ENCODE peak calls at places on chromosome 6, in six cellular contexts. One of them, this sample, is unnamed.

GRCh38 chr6:30260036-30260504 is 46.9 kb upstream of the TRIM26 start:
- DNase-seq in A549: no peak
- DNase-seq in GM12864: no peak
- DNase-seq in fibroblast of pulmonary artery: no peak
- DNase-seq in cardiac fibroblast: no peak
- DNase-seq in transverse colon: no peak
- DNase-seq in this sample: no peak

GRCh38 chr6:155352812-155353211 is 38.5 kb upstream of the TFB1M start:
- DNase-seq in A549: no peak
- DNase-seq in GM12864: no peak
- DNase-seq in fibroblast of pulmonary artery: peak
- DNase-seq in cardiac fibroblast: peak
- DNase-seq in transverse colon: no peak
- DNase-seq in this sample: no peak

GRCh38 chr6:84220809-84221409 is 6.5 kb downstream of the CEP162 start:
- DNase-seq in A549: peak
- DNase-seq in GM12864: no peak
- DNase-seq in fibroblast of pulmonary artery: peak
- DNase-seq in cardiac fibroblast: peak
- DNase-seq in transverse colon: no peak
- DNase-seq in this sample: no peak

GRCh38 chr6:37566209-37566859 is 66.6 kb upstream of the CCDC167 start:
- DNase-seq in A549: no peak
- DNase-seq in GM12864: no peak
- DNase-seq in fibroblast of pulmonary artery: peak
- DNase-seq in cardiac fibroblast: peak
- DNase-seq in transverse colon: peak
- DNase-seq in this sample: peak

GRCh38 chr6:18182568-18182967 is 27.3 kb downstream of the KDM1B start:
- DNase-seq in A549: no peak
- DNase-seq in GM12864: no peak
- DNase-seq in fibroblast of pulmonary artery: no peak
- DNase-seq in cardiac fibroblast: no peak
- DNase-seq in transverse colon: no peak
- DNase-seq in this sample: no peak

GRCh38 chr6:7899046-7899888 is 11.3 kb downstream of the TXNDC5 start:
- DNase-seq in A549: peak
- DNase-seq in GM12864: no peak
- DNase-seq in fibroblast of pulmonary artery: no peak
- DNase-seq in cardiac fibroblast: no peak
- DNase-seq in transverse colon: peak
- DNase-seq in this sample: no peak

GRCh38 chr6:21431526-21431925 is 162.0 kb upstream of the SOX4 start:
- DNase-seq in A549: no peak
- DNase-seq in GM12864: no peak
- DNase-seq in fibroblast of pulmonary artery: no peak
- DNase-seq in cardiac fibroblast: no peak
- DNase-seq in transverse colon: no peak
- DNase-seq in this sample: no peak

GRCh38 chr6:96236471-96236870 is 220.7 kb downstream of the FUT9 start:
- DNase-seq in A549: no peak
- DNase-seq in GM12864: no peak
- DNase-seq in fibroblast of pulmonary artery: no peak
- DNase-seq in cardiac fibroblast: no peak
- DNase-seq in transverse colon: no peak
- DNase-seq in this sample: no peak

GRCh38 chr6:13490402-13490801 is 3.0 kb upstream of the GFOD1 start:
- DNase-seq in A549: no peak
- DNase-seq in GM12864: no peak
- DNase-seq in fibroblast of pulmonary artery: no peak
- DNase-seq in cardiac fibroblast: no peak
- DNase-seq in transverse colon: no peak
- DNase-seq in this sample: peak

GRCh38 chr6:39791311-39791710 is 865 bp upstream of the DAAM2 start:
- DNase-seq in A549: no peak
- DNase-seq in GM12864: no peak
- DNase-seq in fibroblast of pulmonary artery: peak
- DNase-seq in cardiac fibroblast: peak
- DNase-seq in transverse colon: no peak
- DNase-seq in this sample: no peak

GRCh38 chr6:131042664-131043063 is 20.4 kb downstream of the EPB41L2 start:
- DNase-seq in A549: no peak
- DNase-seq in GM12864: no peak
- DNase-seq in fibroblast of pulmonary artery: no peak
- DNase-seq in cardiac fibroblast: no peak
- DNase-seq in transverse colon: no peak
- DNase-seq in this sample: no peak

GRCh38 chr6:93344436-93344835 is 74.9 kb downstream of the EPHA7 start:
- DNase-seq in A549: no peak
- DNase-seq in GM12864: no peak
- DNase-seq in fibroblast of pulmonary artery: no peak
- DNase-seq in cardiac fibroblast: no peak
- DNase-seq in transverse colon: no peak
- DNase-seq in this sample: no peak

GRCh38 chr6:147055821-147056392 is 148.3 kb upstream of the STXBP5 start:
- DNase-seq in A549: no peak
- DNase-seq in GM12864: no peak
- DNase-seq in fibroblast of pulmonary artery: no peak
- DNase-seq in cardiac fibroblast: no peak
- DNase-seq in transverse colon: no peak
- DNase-seq in this sample: no peak

GRCh38 chr6:11492444-11493300 is 44.9 kb upstream of the TMEM170B start:
- DNase-seq in A549: no peak
- DNase-seq in GM12864: no peak
- DNase-seq in fibroblast of pulmonary artery: no peak
- DNase-seq in cardiac fibroblast: no peak
- DNase-seq in transverse colon: no peak
- DNase-seq in this sample: no peak

GRCh38 chr6:52503344-52503747 is 73.5 kb downstream of the TRAM2 start:
- DNase-seq in A549: peak
- DNase-seq in GM12864: no peak
- DNase-seq in fibroblast of pulmonary artery: no peak
- DNase-seq in cardiac fibroblast: peak
- DNase-seq in transverse colon: no peak
- DNase-seq in this sample: no peak
- TF ChIP-seq CTCF in A549: peak
- TF ChIP-seq CTCF in GM12864: no peak
- TF ChIP-seq CTCF in fibroblast of pulmonary artery: no peak
- TF ChIP-seq CTCF in cardiac fibroblast: peak
- TF ChIP-seq CTCF in transverse colon: no peak
- TF ChIP-seq CTCF in this sample: peak

DNA sequence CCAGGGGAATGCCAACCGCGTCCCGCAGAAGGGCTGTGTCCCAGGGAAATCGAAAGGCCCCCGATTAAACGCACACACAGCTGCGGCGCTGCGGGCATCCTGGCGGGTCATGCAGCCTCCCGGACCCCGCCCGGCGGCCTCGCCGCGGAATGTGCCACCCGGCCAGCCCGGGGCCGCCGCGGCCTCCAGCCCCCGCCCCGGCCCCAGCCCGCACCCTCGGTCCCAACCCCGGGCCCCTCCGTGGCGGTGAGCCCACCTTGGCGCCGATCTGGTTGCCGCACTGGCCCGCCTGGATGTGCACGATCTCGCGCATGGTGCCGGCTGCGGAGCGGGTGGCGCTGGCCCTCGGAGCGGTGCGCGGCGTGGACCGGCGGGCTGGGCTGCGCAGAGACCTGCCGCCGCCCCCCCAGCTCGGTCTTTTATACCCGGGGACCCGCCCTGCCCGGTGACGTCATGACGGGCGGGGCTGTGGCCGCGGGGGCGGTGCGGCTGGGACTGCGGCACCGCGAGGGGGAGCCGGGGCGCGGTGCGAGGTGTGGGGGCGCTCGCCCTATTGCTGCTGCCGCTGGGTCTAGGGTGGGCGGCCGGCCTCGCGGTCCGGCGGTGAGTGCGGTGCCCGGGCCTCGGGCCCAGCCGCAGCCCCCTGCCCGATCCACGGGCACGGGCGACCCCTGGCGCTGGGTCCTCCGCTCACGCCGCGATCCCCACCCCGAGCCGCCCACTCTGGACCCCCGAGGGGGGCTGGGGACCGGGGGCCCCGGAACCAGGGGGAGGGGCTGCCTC is at the start of gene TUBB2A:
- DNase-seq in A549: peak
- DNase-seq in GM12864: no peak
- DNase-seq in fibroblast of pulmonary artery: peak
- DNase-seq in cardiac fibroblast: peak
- DNase-seq in transverse colon: peak
- DNase-seq in this sample: peak
- TF ChIP-seq CTCF in A549: peak
- TF ChIP-seq CTCF in GM12864: peak
- TF ChIP-seq CTCF in fibroblast of pulmonary artery: no peak
- TF ChIP-seq CTCF in cardiac fibroblast: no peak
- TF ChIP-seq CTCF in transverse colon: peak
- TF ChIP-seq CTCF in this sample: peak

GRCh38 chr6:158663465-158664167 is 13.8 kb downstream of the SYTL3 start:
- DNase-seq in A549: no peak
- DNase-seq in GM12864: no peak
- DNase-seq in fibroblast of pulmonary artery: no peak
- DNase-seq in cardiac fibroblast: no peak
- DNase-seq in transverse colon: no peak
- DNase-seq in this sample: no peak

GRCh38 chr6:158662607-158663464 is 13.0 kb downstream of the SYTL3 start:
- DNase-seq in A549: no peak
- DNase-seq in GM12864: no peak
- DNase-seq in fibroblast of pulmonary artery: no peak
- DNase-seq in cardiac fibroblast: no peak
- DNase-seq in transverse colon: no peak
- DNase-seq in this sample: no peak

GRCh38 chr6:158660331-158660730 is 10.5 kb downstream of the SYTL3 start:
- DNase-seq in A549: peak
- DNase-seq in GM12864: no peak
- DNase-seq in fibroblast of pulmonary artery: no peak
- DNase-seq in cardiac fibroblast: no peak
- DNase-seq in transverse colon: peak
- DNase-seq in this sample: no peak

GRCh38 chr6:158665332-158665731 is 15.5 kb downstream of the SYTL3 start:
- DNase-seq in A549: no peak
- DNase-seq in GM12864: no peak
- DNase-seq in fibroblast of pulmonary artery: no peak
- DNase-seq in cardiac fibroblast: no peak
- DNase-seq in transverse colon: no peak
- DNase-seq in this sample: no peak

GRCh38 chr6:158661156-158661555 is 11.3 kb downstream of the SYTL3 start:
- DNase-seq in A549: no peak
- DNase-seq in GM12864: no peak
- DNase-seq in fibroblast of pulmonary artery: no peak
- DNase-seq in cardiac fibroblast: no peak
- DNase-seq in transverse colon: no peak
- DNase-seq in this sample: no peak
- TF ChIP-seq CTCF in A549: no peak
- TF ChIP-seq CTCF in GM12864: peak
- TF ChIP-seq CTCF in fibroblast of pulmonary artery: no peak
- TF ChIP-seq CTCF in cardiac fibroblast: no peak
- TF ChIP-seq CTCF in transverse colon: no peak
- TF ChIP-seq CTCF in this sample: no peak

GRCh38 chr6:116349216-116349615 is 21.5 kb upstream of the DSE start:
- DNase-seq in A549: no peak
- DNase-seq in GM12864: no peak
- DNase-seq in fibroblast of pulmonary artery: no peak
- DNase-seq in cardiac fibroblast: no peak
- DNase-seq in transverse colon: no peak
- DNase-seq in this sample: no peak
- TF ChIP-seq CTCF in A549: no peak
- TF ChIP-seq CTCF in GM12864: no peak
- TF ChIP-seq CTCF in fibroblast of pulmonary artery: no peak
- TF ChIP-seq CTCF in cardiac fibroblast: no peak
- TF ChIP-seq CTCF in transverse colon: no peak
- TF ChIP-seq CTCF in this sample: no peak

GRCh38 chr6:169701953-169702639 is at the start of the genes C6orf120 and WDR27:
- DNase-seq in A549: peak
- DNase-seq in GM12864: peak
- DNase-seq in fibroblast of pulmonary artery: peak
- DNase-seq in cardiac fibroblast: peak
- DNase-seq in transverse colon: peak
- DNase-seq in this sample: peak
- TF ChIP-seq CTCF in A549: no peak
- TF ChIP-seq CTCF in GM12864: no peak
- TF ChIP-seq CTCF in fibroblast of pulmonary artery: no peak
- TF ChIP-seq CTCF in cardiac fibroblast: no peak
- TF ChIP-seq CTCF in transverse colon: no peak
- TF ChIP-seq CTCF in this sample: no peak

GRCh38 chr6:143842468-143842901 is 653 bp upstream of the LTV1 start:
- DNase-seq in A549: no peak
- DNase-seq in GM12864: no peak
- DNase-seq in fibroblast of pulmonary artery: no peak
- DNase-seq in cardiac fibroblast: no peak
- DNase-seq in transverse colon: no peak
- DNase-seq in this sample: no peak
- TF ChIP-seq CTCF in A549: no peak
- TF ChIP-seq CTCF in GM12864: no peak
- TF ChIP-seq CTCF in fibroblast of pulmonary artery: no peak
- TF ChIP-seq CTCF in cardiac fibroblast: no peak
- TF ChIP-seq CTCF in transverse colon: no peak
- TF ChIP-seq CTCF in this sample: no peak

GRCh38 chr6:26457796-26458688 is at the start of gene BTN2A1:
- DNase-seq in A549: peak
- DNase-seq in GM12864: peak
- DNase-seq in fibroblast of pulmonary artery: peak
- DNase-seq in cardiac fibroblast: peak
- DNase-seq in transverse colon: peak
- DNase-seq in this sample: peak
- TF ChIP-seq CTCF in A549: peak
- TF ChIP-seq CTCF in GM12864: no peak
- TF ChIP-seq CTCF in fibroblast of pulmonary artery: no peak
- TF ChIP-seq CTCF in cardiac fibroblast: no peak
- TF ChIP-seq CTCF in transverse colon: no peak
- TF ChIP-seq CTCF in this sample: no peak

GRCh38 chr6:34973547-34974248 is 84.6 kb downstream of the ANKS1A start:
- DNase-seq in A549: no peak
- DNase-seq in GM12864: no peak
- DNase-seq in fibroblast of pulmonary artery: peak
- DNase-seq in cardiac fibroblast: peak
- DNase-seq in transverse colon: no peak
- DNase-seq in this sample: no peak
- TF ChIP-seq CTCF in A549: no peak
- TF ChIP-seq CTCF in GM12864: peak
- TF ChIP-seq CTCF in fibroblast of pulmonary artery: peak
- TF ChIP-seq CTCF in cardiac fibroblast: peak
- TF ChIP-seq CTCF in transverse colon: no peak
- TF ChIP-seq CTCF in this sample: no peak

GRCh38 chr6:44004625-44005506 is 122.4 kb downstream of the MRPL14 start:
- DNase-seq in A549: peak
- DNase-seq in GM12864: no peak
- DNase-seq in fibroblast of pulmonary artery: no peak
- DNase-seq in cardiac fibroblast: peak
- DNase-seq in transverse colon: no peak
- DNase-seq in this sample: no peak
- TF ChIP-seq CTCF in A549: peak
- TF ChIP-seq CTCF in GM12864: peak
- TF ChIP-seq CTCF in fibroblast of pulmonary artery: peak
- TF ChIP-seq CTCF in cardiac fibroblast: peak
- TF ChIP-seq CTCF in transverse colon: no peak
- TF ChIP-seq CTCF in this sample: peak